ENCODE peak calls at places on chromosomes 3 and 15, in nine cellular contexts. L, C, I, J, B, A, P, S and N are unnamed samples.

GRCh38 chr3:52171577-52172261 is 17.5 kb upstream of the POC1A start:
- DNase-seq in A (peak), L (peak), I (no peak), B (peak), P (no peak), C (peak), S (no peak), J (peak), N (no peak)

GRCh38 chr3:100561459-100562158 is 47.8 kb upstream of the ADGRG7 start:
- DNase-seq in C (peak), A (no peak), B (peak), L (peak), S (no peak), I (peak), J (peak), P (no peak), N (no peak)

GRCh38 chr3:194587438-194587931 is 45.7 kb downstream of the TMEM44 start:
- DNase-seq in S (no peak), J (peak), L (no peak), B (peak), A (no peak), P (no peak), C (peak), I (no peak), N (no peak)

GRCh38 chr3:78870484-78870883 is 897.3 kb downstream of the ROBO1 start:
- DNase-seq in S (no peak), B (no peak), L (no peak), I (no peak), C (no peak), P (no peak), J (no peak), A (no peak), N (no peak)

GRCh38 chr15:48478581-48478980 is 147.4 kb downstream of the DUT start:
- DNase-seq in L (no peak), P (no peak), C (no peak), J (no peak), A (no peak), I (no peak), S (no peak), B (no peak), N (no peak)

GRCh38 chr3:159837725-159838124 is 150.9 kb upstream of the IL12A start:
- DNase-seq in S (no peak), B (no peak), C (no peak), A (no peak), J (no peak), P (no peak), L (no peak), I (no peak), N (no peak)

GRCh38 chr3:52507359-52507758 is 12.2 kb downstream of the STAB1 start:
- DNase-seq in P (no peak), S (no peak), J (peak), I (no peak), C (peak), B (peak), L (no peak), A (peak), N (peak)

GRCh38 chr15:43150171-43150929 is 17.0 kb downstream of the TMEM62 start:
- DNase-seq in B (peak), A (no peak), S (no peak), I (peak), J (peak), P (no peak), C (peak), L (peak), N (peak)

GRCh38 chr3:25457642-25458419 is 29.8 kb downstream of the RARB start:
- DNase-seq in C (peak), J (peak), L (no peak), P (no peak), S (no peak), A (no peak), B (no peak), I (no peak), N (no peak)

GRCh38 chr15:54504695-54505094 is 526.5 kb downstream of the UNC13C start:
- DNase-seq in J (no peak), A (no peak), B (no peak), C (no peak), L (no peak), S (no peak), I (no peak), P (no peak), N (no peak)

GRCh38 chr15:54500330-54500729 is 522.1 kb downstream of the UNC13C start:
- DNase-seq in J (no peak), C (no peak), I (no peak), B (no peak), L (no peak), S (no peak), A (no peak), P (no peak), N (no peak)

GRCh38 chr15:54506977-54507524 is 528.8 kb downstream of the UNC13C start:
- DNase-seq in C (no peak), B (no peak), L (no peak), P (peak), I (no peak), S (no peak), J (no peak), A (no peak), N (no peak)

GRCh38 chr15:54502416-54503075 is 524.3 kb downstream of the UNC13C start:
- DNase-seq in P (no peak), A (no peak), I (no peak), L (no peak), J (no peak), B (no peak), S (no peak), C (no peak), N (no peak)
- TF ChIP-seq CTCF in P (no peak), A (no peak), I (no peak), L (no peak), J (no peak), B (no peak), S (no peak), C (no peak), N (no peak)

GRCh38 chr3:36269274-36269673 is 111.0 kb upstream of the STAC start:
- DNase-seq in J (no peak), C (no peak), A (no peak), S (no peak), L (no peak), I (no peak), P (no peak), B (no peak), N (no peak)
- H3K4me3 ChIP-seq in J (no peak), C (no peak), A (no peak), S (no peak), L (no peak), I (no peak), P (no peak), B (no peak), N (no peak)

GRCh38 chr3:19457449-19457848 is 309.1 kb downstream of the KCNH8 start:
- DNase-seq in L (no peak), P (no peak), I (no peak), A (no peak), J (no peak), S (no peak), C (no peak), B (no peak), N (no peak)
- TF ChIP-seq CTCF in L (no peak), P (no peak), I (no peak), A (no peak), J (no peak), S (no peak), C (no peak), B (no peak), N (no peak)

GRCh38 chr3:138862924-138863775 is 28.4 kb upstream of the PIK3CB start:
- DNase-seq in P (no peak), I (no peak), C (peak), J (peak), A (peak), L (no peak), S (peak), B (peak), N (no peak)
- H3K4me3 ChIP-seq in P (no peak), I (no peak), C (no peak), J (no peak), A (no peak), L (no peak), S (no peak), B (peak), N (no peak)

DNA sequence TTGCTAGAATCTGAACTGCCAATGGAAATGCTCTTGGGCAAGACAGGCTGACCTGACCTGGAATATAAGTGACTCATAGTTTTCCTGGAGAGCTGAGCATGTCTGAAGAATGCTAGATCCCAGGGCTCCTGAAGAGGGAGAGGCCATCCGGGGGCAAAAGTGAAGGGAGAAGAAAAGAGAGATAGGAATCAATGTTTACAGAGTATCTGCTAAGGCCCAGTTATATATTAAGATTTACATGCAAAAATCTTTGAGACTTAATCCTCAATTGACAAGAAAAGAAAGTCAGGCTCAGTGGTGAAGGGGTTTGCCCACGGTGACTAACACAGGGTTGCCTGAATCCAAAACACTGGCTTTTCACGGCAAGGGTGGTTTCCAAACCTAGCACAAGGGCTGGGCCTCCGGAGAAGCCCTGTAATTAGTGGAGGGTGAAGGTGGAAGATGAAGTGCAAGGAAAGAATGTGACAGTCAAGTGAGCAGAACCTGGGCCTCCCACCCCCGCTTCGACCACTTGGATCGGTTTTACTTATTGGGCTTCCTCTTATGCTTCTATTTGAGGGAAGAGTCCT is 91.7 kb upstream of the FGF12 start:
- DNase-seq in L (peak), P (no peak), C (peak), A (peak), S (no peak), B (peak), J (peak), I (no peak), N (peak)
- TF ChIP-seq CTCF in L (no peak), P (no peak), C (no peak), A (no peak), S (no peak), B (no peak), J (no peak), I (no peak), N (no peak)

GRCh38 chr15:85542488-85542887 is 162.1 kb downstream of the AKAP13 start:
- DNase-seq in S (no peak), A (no peak), P (no peak), C (no peak), B (no peak), L (no peak), J (no peak), I (no peak), N (no peak)
- H3K4me3 ChIP-seq in S (no peak), A (no peak), P (no peak), C (no peak), B (no peak), L (no peak), J (no peak), I (no peak), N (no peak)